ENCODE peak calls at places on chromosomes 7 and 10, in four cellular contexts. Q is adrenal gland, S is HCT116, X is heart left ventricle. Y is an unnamed sample.

GRCh38 chr7:103317009-103317408 is 19.8 kb downstream of the PMPCB start:
- DNase-seq in X (no peak), S (no peak), Q (peak; percentile 13), Y (no peak)

GRCh38 chr7:117854186-117854585 is 19.1 kb downstream of the CTTNBP2 start:
- DNase-seq in S (no peak), X (no peak), Q (no peak), Y (no peak)

GRCh38 chr7:77697535-77697831 is 1.2 kb downstream of the RSBN1L start:
- DNase-seq in Q (peak; percentile 55), S (no peak), X (no peak), Y (no peak)

GRCh38 chr10:48404646-48405045 is 98.2 kb downstream of the MAPK8 start:
- DNase-seq in Q (no peak), S (no peak), X (no peak), Y (no peak)

GRCh38 chr10:112360308-112361270 is 13.3 kb upstream of the ACSL5 start:
- DNase-seq in X (no peak), Q (peak; percentile 80), S (no peak), Y (no peak)

GRCh38 chr10:60454336-60454735 is 64.7 kb upstream of the ANK3 start:
- DNase-seq in Q (peak; percentile 5), S (no peak), X (no peak), Y (no peak)

GRCh38 chr7:92645531-92646061 is 55.4 kb upstream of the FAM133B start:
- DNase-seq in S (peak; percentile 45), X (no peak), Q (peak; percentile 54), Y (no peak)

GRCh38 chr7:155166673-155167370 is 96.7 kb downstream of the HTR5A start:
- DNase-seq in Q (no peak), X (no peak), S (peak; percentile 72), Y (peak; percentile 85)

GRCh38 chr7:13778967-13779366 is 210.5 kb downstream of the ETV1 start:
- DNase-seq in X (no peak), S (peak; percentile 61), Q (no peak), Y (no peak)

GRCh38 chr7:106231856-106232490 is 52.8 kb downstream of the NAMPT start:
- DNase-seq in X (no peak), S (no peak), Q (no peak), Y (no peak)

GRCh38 chr7:26683277-26683676 is 181.1 kb downstream of the SKAP2 start:
- DNase-seq in X (no peak), S (no peak), Q (no peak), Y (no peak)

GRCh38 chr7:17298840-17299476 is 506 bp downstream of the AHR start:
- DNase-seq in X (peak; percentile 74), S (no peak), Q (peak; percentile 52), Y (no peak)

GRCh38 chr10:20105236-20105635 is 289.0 kb downstream of the PLXDC2 start:
- DNase-seq in Q (no peak), S (no peak), X (no peak), Y (no peak)

GRCh38 chr10:108392286-108392685 is 1227.8 kb upstream of the SORCS1 start:
- DNase-seq in Q (no peak), X (no peak), S (no peak), Y (no peak)

GRCh38 chr7:108613147-108613948 is 43.7 kb downstream of the DNAJB9 start:
- DNase-seq in S (peak; percentile 33), Q (no peak), X (no peak), Y (no peak)

GRCh38 chr10:11685787-11686218 is 56.4 kb upstream of the ECHDC3 start:
- DNase-seq in Q (peak; percentile 80), S (peak; percentile 78), X (peak; percentile 82), Y (no peak)

DNA sequence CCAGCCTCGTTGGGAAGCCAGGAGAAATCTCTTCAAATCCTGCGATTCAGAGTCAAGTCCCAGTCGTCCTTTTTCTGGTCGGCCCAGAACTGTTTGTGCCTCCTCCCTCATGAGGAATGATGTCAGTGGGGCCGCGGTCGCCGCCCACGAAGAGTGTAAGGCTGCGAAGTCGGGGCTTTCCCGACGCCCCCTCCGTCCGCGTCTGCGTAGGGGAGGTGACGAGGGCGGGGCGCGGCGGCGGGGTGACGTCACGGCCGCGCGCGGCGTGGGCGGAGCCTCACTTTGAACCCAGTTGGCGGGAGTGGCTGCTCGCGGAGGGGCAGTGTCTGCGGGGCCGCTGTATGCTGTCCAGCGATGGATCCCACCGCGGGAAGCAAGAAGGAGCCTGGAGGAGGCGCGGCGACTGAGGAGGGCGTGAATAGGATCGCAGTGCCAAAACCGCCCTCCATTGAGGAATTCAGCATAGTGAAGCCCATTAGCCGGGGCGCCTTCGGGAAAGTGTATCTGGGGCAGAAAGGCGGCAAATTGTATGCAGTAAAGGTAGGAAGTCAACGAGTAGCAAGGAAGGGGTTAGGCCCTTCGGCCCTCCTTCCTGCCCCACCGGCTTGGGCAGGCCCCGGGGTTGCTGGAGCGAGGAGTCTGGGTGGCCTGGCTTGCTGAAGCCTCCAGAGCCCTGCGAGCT is at the start of gene MASTL:
- DNase-seq in Q (peak; percentile 95), X (peak; percentile 96), S (peak; percentile 78), Y (peak; percentile 97)
- TF ChIP-seq POLR2A in Q (peak; percentile 96), X (peak; percentile 89), S (peak; percentile 54), Y (peak; percentile 87)

DNA sequence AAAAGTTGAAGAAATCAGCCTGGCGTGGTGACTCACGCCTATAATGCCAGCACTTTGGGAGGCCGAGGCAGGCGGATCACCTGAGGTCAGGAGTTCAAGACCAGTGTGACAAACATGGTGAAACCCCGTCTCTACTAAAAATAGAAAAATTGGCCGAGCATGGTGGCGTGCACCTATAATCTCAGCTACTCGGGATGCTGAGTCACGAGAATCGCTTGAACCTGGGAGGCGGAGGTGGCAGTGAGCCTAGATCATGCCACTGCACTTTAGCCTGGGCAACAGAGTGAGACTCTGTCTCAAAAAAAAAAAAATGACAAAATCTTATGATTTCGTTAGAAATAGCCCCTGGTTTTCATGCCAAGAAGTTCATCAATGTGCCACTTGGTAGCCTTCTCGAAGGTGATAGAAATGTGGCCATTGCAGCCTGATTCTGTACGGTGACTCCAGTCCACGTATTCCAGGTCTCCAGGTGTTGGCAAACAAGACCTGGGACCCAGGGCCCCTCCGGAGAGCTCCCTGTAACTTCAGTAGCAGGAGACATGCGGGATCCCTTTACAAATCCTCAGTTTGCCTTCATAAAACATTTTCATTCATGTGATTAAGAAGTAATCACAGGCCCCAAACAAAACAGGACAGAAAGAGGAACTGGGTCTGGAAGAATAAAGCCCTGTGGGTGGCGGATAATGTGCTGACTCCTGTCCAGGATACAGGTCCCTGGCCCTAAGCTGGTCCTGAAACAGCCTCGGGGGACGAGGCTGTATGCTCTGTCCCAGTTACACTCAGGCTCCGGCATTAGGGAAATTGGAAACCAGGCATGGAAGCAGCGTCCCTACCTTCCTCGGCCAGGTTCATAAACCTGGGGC is 207.3 kb upstream of the SH2B2 start:
- DNase-seq in Q (no peak), X (no peak), S (no peak), Y (no peak)
- H3K27ac ChIP-seq in Q (no peak overlapping the region), X (no peak overlapping the region), S (peak overlapping the region; percentile 66), Y (no peak overlapping the region)

DNA sequence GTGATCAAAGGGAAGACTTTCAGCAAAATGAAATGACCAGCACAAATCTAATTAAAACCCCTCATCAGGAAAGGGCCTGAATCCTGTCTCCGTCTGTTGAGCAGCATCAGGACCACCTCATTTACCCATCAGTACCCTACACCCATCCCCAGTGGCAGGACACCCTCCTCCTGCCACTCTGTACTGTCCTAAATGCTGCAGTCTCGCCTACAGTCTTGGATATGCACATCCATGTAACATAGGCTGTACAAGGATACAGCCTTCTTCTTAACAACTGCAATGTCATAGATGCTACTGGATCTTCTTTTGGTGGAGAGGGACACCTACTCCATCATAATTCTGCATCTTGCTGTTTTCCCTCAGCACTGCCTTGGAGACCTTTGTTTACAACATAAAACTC is 140.3 kb upstream of the LANCL2 start:
- DNase-seq in S (no peak), Q (no peak), X (no peak), Y (no peak)
- H3K4me1 ChIP-seq in S (no peaks in the 10 kb centered on the region), Q (no peaks in the 10 kb centered on the region), X (no peaks in the 10 kb centered on the region), Y (no peaks in the 10 kb centered on the region)

GRCh38 chr10:13991353-13991752 is 339.4 kb downstream of the FRMD4A start:
- DNase-seq in X (no peak), S (no peak), Q (no peak), Y (no peak)

GRCh38 chr10:13989616-13990015 is 341.1 kb downstream of the FRMD4A start:
- DNase-seq in Q (no peak), S (no peak), X (no peak), Y (no peak)

GRCh38 chr10:13990918-13991317 is 339.8 kb downstream of the FRMD4A start:
- DNase-seq in X (no peak), Q (peak; percentile 18), S (no peak), Y (no peak)

GRCh38 chr10:13993169-13993568 is 337.6 kb downstream of the FRMD4A start:
- DNase-seq in Q (peak; percentile 41), X (no peak), S (no peak), Y (no peak)

GRCh38 chr10:13990392-13990805 is 340.3 kb downstream of the FRMD4A start:
- DNase-seq in S (no peak), X (no peak), Q (peak; percentile 59), Y (no peak)
- TF ChIP-seq POLR2A in S (no peak), X (no peak), Q (no peak), Y (no peak)

GRCh38 chr10:88850712-88851111 is 932 bp downstream of the ANKRD22 start:
- DNase-seq in S (no peak), Q (no peak), X (no peak), Y (no peak)
- H3K27ac ChIP-seq in S (no peak overlapping the region), Q (no peak overlapping the region), X (no peak overlapping the region), Y (no peak overlapping the region)

DNA sequence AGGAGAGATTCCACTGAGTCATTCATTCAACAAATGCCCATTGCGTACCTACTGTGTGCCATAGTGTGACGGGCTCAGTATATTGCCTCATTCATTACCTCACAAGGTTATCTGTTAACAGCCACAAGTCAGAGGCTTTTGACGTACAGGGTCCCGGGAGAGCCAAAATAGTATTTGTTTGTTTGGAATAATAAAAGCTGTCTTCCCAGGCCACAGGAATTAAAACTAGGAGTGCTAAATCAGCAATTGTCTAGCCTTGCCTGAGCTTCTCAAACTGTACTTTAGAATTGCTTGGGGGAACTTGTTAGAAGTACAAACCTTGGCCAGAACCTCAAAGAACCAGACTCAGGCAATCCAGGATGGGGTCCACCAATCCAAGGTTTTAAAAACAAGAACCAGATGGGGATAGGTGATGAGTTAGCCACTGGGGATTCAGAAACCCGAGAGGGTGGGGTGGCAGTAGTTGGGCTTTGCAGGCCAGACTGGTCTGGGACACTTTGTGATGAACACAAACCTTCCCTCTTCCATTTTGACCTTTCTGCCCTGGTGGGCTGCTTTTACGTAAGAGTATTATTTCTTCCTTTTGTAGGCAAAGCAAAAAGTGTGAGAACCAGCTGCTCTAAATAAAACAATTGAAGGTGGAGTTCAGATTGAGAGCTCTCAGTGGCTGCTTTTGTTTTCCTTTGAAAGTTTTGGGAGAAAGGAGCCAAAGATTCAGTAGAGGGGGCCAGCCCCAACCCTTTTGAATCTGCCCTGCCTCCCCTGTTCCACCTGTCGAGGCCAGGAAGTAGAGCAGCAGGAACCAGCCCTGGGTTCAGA is 113.0 kb upstream of the ANLN start:
- DNase-seq in Q (no peak), S (no peak), X (no peak), Y (peak; percentile 85)
- H3K4me1 ChIP-seq in Q (peaks cover 13% of the 10 kb centered on the region), S (peaks cover 18% of the 10 kb centered on the region), X (peaks cover 88% of the 10 kb centered on the region), Y (peaks cover 82% of the 10 kb centered on the region)

GRCh38 chr10:115918812-115919211 is 354.2 kb downstream of the GFRA1 start:
- DNase-seq in X (no peak), S (no peak), Q (no peak), Y (no peak)

DNA sequence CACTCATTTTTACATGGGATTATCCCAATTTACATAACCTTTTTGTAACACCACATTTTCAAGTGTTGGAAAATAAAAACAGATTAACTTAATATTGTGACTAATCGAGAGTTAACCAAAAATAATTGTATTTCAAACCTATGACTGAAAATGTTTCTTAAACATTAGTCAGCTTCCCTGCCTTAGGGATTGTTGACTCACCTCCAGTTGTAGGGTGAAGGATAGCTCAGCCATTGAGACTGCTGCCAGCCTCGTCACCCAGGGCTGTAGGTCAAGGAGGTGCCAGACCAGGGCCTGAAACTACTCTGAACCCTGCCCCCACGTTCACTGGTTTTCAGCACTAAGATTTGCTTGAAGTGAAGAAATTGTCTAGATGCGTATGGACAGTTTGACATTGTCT is 351.2 kb downstream of the GFRA1 start:
- DNase-seq in Q (peak; percentile 24), X (no peak), S (no peak), Y (no peak)
- TF ChIP-seq POLR2A in Q (no peak), X (no peak), S (no peak), Y (no peak)

Y was measured in esophagus muscularis mucosa.